ENCODE peak calls at places on chromosomes 3 and 15, in six cellular contexts. One of them, this sample, is unnamed. For H3K4me1, the result is how much of the 10 kb centered on the place peaks cover.

GRCh38 chr3:101935081-101935480 is 85.8 kb downstream of the NFKBIZ start:
- DNase-seq in uterus: no peak
- DNase-seq in heart left ventricle: no peak
- DNase-seq in breast epithelium: no peak
- DNase-seq in IMR-90: no peak
- DNase-seq in CD8-positive, alpha-beta T cell: no peak
- DNase-seq in this sample: no peak

GRCh38 chr3:155428558-155428957 is 135.1 kb upstream of the STRIT1 start:
- DNase-seq in uterus: no peak
- DNase-seq in heart left ventricle: no peak
- DNase-seq in breast epithelium: no peak
- DNase-seq in IMR-90: peak
- DNase-seq in CD8-positive, alpha-beta T cell: no peak
- DNase-seq in this sample: no peak

GRCh38 chr3:135237371-135237770 is 442.3 kb downstream of the EPHB1 start:
- DNase-seq in uterus: no peak
- DNase-seq in heart left ventricle: no peak
- DNase-seq in breast epithelium: no peak
- DNase-seq in IMR-90: no peak
- DNase-seq in CD8-positive, alpha-beta T cell: no peak
- DNase-seq in this sample: no peak

GRCh38 chr3:134974621-134975020 is 179.6 kb downstream of the EPHB1 start:
- DNase-seq in uterus: no peak
- DNase-seq in heart left ventricle: no peak
- DNase-seq in breast epithelium: no peak
- DNase-seq in IMR-90: no peak
- DNase-seq in CD8-positive, alpha-beta T cell: no peak
- DNase-seq in this sample: no peak

GRCh38 chr3:11335056-11335608 is 62.9 kb downstream of the ATG7 start:
- DNase-seq in uterus: no peak
- DNase-seq in heart left ventricle: no peak
- DNase-seq in breast epithelium: no peak
- DNase-seq in IMR-90: peak
- DNase-seq in CD8-positive, alpha-beta T cell: peak
- DNase-seq in this sample: no peak

GRCh38 chr3:142154186-142154585 is 4.8 kb upstream of the TFDP2 start:
- DNase-seq in uterus: no peak
- DNase-seq in heart left ventricle: no peak
- DNase-seq in breast epithelium: no peak
- DNase-seq in IMR-90: no peak
- DNase-seq in CD8-positive, alpha-beta T cell: no peak
- DNase-seq in this sample: no peak

GRCh38 chr3:104673981-104674380 is 692.7 kb upstream of the ALCAM start:
- DNase-seq in uterus: no peak
- DNase-seq in heart left ventricle: no peak
- DNase-seq in breast epithelium: no peak
- DNase-seq in IMR-90: peak
- DNase-seq in CD8-positive, alpha-beta T cell: no peak
- DNase-seq in this sample: no peak

GRCh38 chr3:46979958-46980497 is 562 bp downstream of the NBEAL2 start:
- DNase-seq in uterus: peak
- DNase-seq in heart left ventricle: no peak
- DNase-seq in breast epithelium: no peak
- DNase-seq in IMR-90: no peak
- DNase-seq in CD8-positive, alpha-beta T cell: no peak
- DNase-seq in this sample: no peak

GRCh38 chr3:40309925-40310635 is 573 bp downstream of the EIF1B start:
- DNase-seq in uterus: peak
- DNase-seq in heart left ventricle: peak
- DNase-seq in breast epithelium: peak
- DNase-seq in IMR-90: peak
- DNase-seq in CD8-positive, alpha-beta T cell: peak
- DNase-seq in this sample: peak

GRCh38 chr3:166446986-166447385 is 609.8 kb upstream of the BCHE start:
- DNase-seq in uterus: no peak
- DNase-seq in heart left ventricle: no peak
- DNase-seq in breast epithelium: no peak
- DNase-seq in IMR-90: peak
- DNase-seq in CD8-positive, alpha-beta T cell: no peak
- DNase-seq in this sample: no peak

GRCh38 chr3:134352031-134352671 is 22.1 kb downstream of the AMOTL2 start:
- DNase-seq in uterus: no peak
- DNase-seq in heart left ventricle: peak
- DNase-seq in breast epithelium: peak
- DNase-seq in IMR-90: no peak
- DNase-seq in CD8-positive, alpha-beta T cell: no peak
- DNase-seq in this sample: no peak

GRCh38 chr15:74036271-74037170 is 42.0 kb downstream of the PML start:
- DNase-seq in uterus: peak
- DNase-seq in heart left ventricle: no peak
- DNase-seq in breast epithelium: no peak
- DNase-seq in IMR-90: peak
- DNase-seq in CD8-positive, alpha-beta T cell: no peak
- DNase-seq in this sample: no peak

GRCh38 chr3:57169872-57170623 is 4.9 kb upstream of the IL17RD start:
- DNase-seq in uterus: peak
- DNase-seq in heart left ventricle: peak
- DNase-seq in breast epithelium: peak
- DNase-seq in IMR-90: peak
- DNase-seq in CD8-positive, alpha-beta T cell: peak
- DNase-seq in this sample: peak

GRCh38 chr3:106255870-106256248 is 387.0 kb upstream of the CBLB start:
- DNase-seq in uterus: no peak
- DNase-seq in heart left ventricle: no peak
- DNase-seq in breast epithelium: no peak
- DNase-seq in IMR-90: no peak
- DNase-seq in CD8-positive, alpha-beta T cell: no peak
- DNase-seq in this sample: no peak

GRCh38 chr3:14148041-14148985 is 23.5 kb downstream of the TMEM43 start:
- DNase-seq in uterus: no peak
- DNase-seq in heart left ventricle: no peak
- DNase-seq in breast epithelium: no peak
- DNase-seq in IMR-90: no peak
- DNase-seq in CD8-positive, alpha-beta T cell: peak
- DNase-seq in this sample: peak

GRCh38 chr3:39121626-39122025 is 14.1 kb downstream of the TTC21A start:
- DNase-seq in uterus: no peak
- DNase-seq in heart left ventricle: no peak
- DNase-seq in breast epithelium: no peak
- DNase-seq in IMR-90: no peak
- DNase-seq in CD8-positive, alpha-beta T cell: no peak
- DNase-seq in this sample: no peak

GRCh38 chr3:64977308-64978100 is 289.7 kb upstream of the ADAMTS9 start:
- DNase-seq in uterus: no peak
- DNase-seq in heart left ventricle: no peak
- DNase-seq in breast epithelium: no peak
- DNase-seq in IMR-90: peak
- DNase-seq in CD8-positive, alpha-beta T cell: no peak
- DNase-seq in this sample: no peak

GRCh38 chr3:157045238-157045860 is 114.6 kb downstream of the CCNL1 start:
- DNase-seq in uterus: peak
- DNase-seq in heart left ventricle: no peak
- DNase-seq in breast epithelium: no peak
- DNase-seq in IMR-90: no peak
- DNase-seq in CD8-positive, alpha-beta T cell: no peak
- DNase-seq in this sample: no peak

GRCh38 chr3:150237490-150237889 is 170.6 kb upstream of the TSC22D2 start:
- DNase-seq in uterus: peak
- DNase-seq in heart left ventricle: peak
- DNase-seq in breast epithelium: no peak
- DNase-seq in IMR-90: peak
- DNase-seq in CD8-positive, alpha-beta T cell: no peak
- DNase-seq in this sample: no peak

GRCh38 chr15:52496776-52497470 is 31.8 kb downstream of the MYO5A start:
- DNase-seq in uterus: no peak
- DNase-seq in heart left ventricle: no peak
- DNase-seq in breast epithelium: no peak
- DNase-seq in IMR-90: peak
- DNase-seq in CD8-positive, alpha-beta T cell: no peak
- DNase-seq in this sample: no peak

GRCh38 chr15:85403745-85404144 is 23.3 kb downstream of the AKAP13 start:
- DNase-seq in uterus: no peak
- DNase-seq in heart left ventricle: no peak
- DNase-seq in breast epithelium: no peak
- DNase-seq in IMR-90: peak
- DNase-seq in CD8-positive, alpha-beta T cell: no peak
- DNase-seq in this sample: no peak

GRCh38 chr3:50587806-50588758 is 18.8 kb downstream of the HEMK1 start:
- DNase-seq in uterus: no peak
- DNase-seq in heart left ventricle: no peak
- DNase-seq in breast epithelium: no peak
- DNase-seq in IMR-90: no peak
- DNase-seq in CD8-positive, alpha-beta T cell: peak
- DNase-seq in this sample: no peak

GRCh38 chr3:133763797-133764734 is 17.9 kb downstream of the TF start:
- DNase-seq in uterus: no peak
- DNase-seq in heart left ventricle: no peak
- DNase-seq in breast epithelium: no peak
- DNase-seq in IMR-90: no peak
- DNase-seq in CD8-positive, alpha-beta T cell: no peak
- DNase-seq in this sample: no peak

GRCh38 chr15:72511536-72511935 is 37.4 kb downstream of the ARIH1 start:
- DNase-seq in uterus: no peak
- DNase-seq in heart left ventricle: no peak
- DNase-seq in breast epithelium: no peak
- DNase-seq in IMR-90: no peak
- DNase-seq in CD8-positive, alpha-beta T cell: no peak
- DNase-seq in this sample: no peak

GRCh38 chr15:72507402-72507801 is 33.3 kb downstream of the ARIH1 start:
- DNase-seq in uterus: no peak
- DNase-seq in heart left ventricle: no peak
- DNase-seq in breast epithelium: no peak
- DNase-seq in IMR-90: no peak
- DNase-seq in CD8-positive, alpha-beta T cell: no peak
- DNase-seq in this sample: no peak

GRCh38 chr15:72509484-72509883 is 35.4 kb downstream of the ARIH1 start:
- DNase-seq in uterus: no peak
- DNase-seq in heart left ventricle: no peak
- DNase-seq in breast epithelium: no peak
- DNase-seq in IMR-90: no peak
- DNase-seq in CD8-positive, alpha-beta T cell: no peak
- DNase-seq in this sample: no peak
- H3K4me3 ChIP-seq in uterus: no peak
- H3K4me3 ChIP-seq in heart left ventricle: no peak
- H3K4me3 ChIP-seq in breast epithelium: no peak
- H3K4me3 ChIP-seq in IMR-90: no peak
- H3K4me3 ChIP-seq in CD8-positive, alpha-beta T cell: no peak
- H3K4me3 ChIP-seq in this sample: no peak

GRCh38 chr3:9787714-9788113 is 4.6 kb downstream of the TADA3 start:
- DNase-seq in uterus: no peak
- DNase-seq in heart left ventricle: no peak
- DNase-seq in breast epithelium: no peak
- DNase-seq in IMR-90: peak
- DNase-seq in CD8-positive, alpha-beta T cell: no peak
- DNase-seq in this sample: no peak
- H3K4me1 ChIP-seq in uterus: under half
- H3K4me1 ChIP-seq in heart left ventricle: under half
- H3K4me1 ChIP-seq in breast epithelium: under half
- H3K4me1 ChIP-seq in IMR-90: under half
- H3K4me1 ChIP-seq in CD8-positive, alpha-beta T cell: under half
- H3K4me1 ChIP-seq in this sample: under half

DNA sequence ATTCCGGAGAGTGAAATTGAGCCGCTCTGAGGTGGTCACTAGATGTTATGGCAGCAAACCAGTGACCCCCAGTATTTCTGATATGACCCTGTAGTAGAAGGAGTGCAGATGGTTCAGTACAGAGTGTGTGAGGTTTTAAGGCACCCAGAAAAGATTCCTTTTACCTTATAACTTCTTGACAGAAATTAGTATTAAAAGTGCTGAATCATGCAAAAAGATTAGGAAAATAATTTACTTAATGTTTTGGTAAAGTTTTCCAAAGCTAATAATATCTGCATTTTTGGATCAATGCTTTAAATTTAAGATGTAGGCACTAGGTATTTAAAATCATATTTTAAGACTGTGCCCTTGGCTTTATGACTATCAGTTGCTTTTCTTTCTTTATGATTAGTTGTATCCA is 241.8 kb upstream of the TOPAZ1 start:
- DNase-seq in uterus: no peak
- DNase-seq in heart left ventricle: no peak
- DNase-seq in breast epithelium: no peak
- DNase-seq in IMR-90: no peak
- DNase-seq in CD8-positive, alpha-beta T cell: no peak
- DNase-seq in this sample: no peak
- H3K4me3 ChIP-seq in uterus: no peak
- H3K4me3 ChIP-seq in heart left ventricle: no peak
- H3K4me3 ChIP-seq in breast epithelium: no peak
- H3K4me3 ChIP-seq in IMR-90: no peak
- H3K4me3 ChIP-seq in CD8-positive, alpha-beta T cell: no peak
- H3K4me3 ChIP-seq in this sample: no peak

GRCh38 chr15:90231028-90232017 is 2.4 kb downstream of the CIB1 start:
- DNase-seq in uterus: no peak
- DNase-seq in heart left ventricle: no peak
- DNase-seq in breast epithelium: no peak
- DNase-seq in IMR-90: no peak
- DNase-seq in CD8-positive, alpha-beta T cell: peak
- DNase-seq in this sample: no peak

GRCh38 chr15:90232196-90232595 is 1.5 kb downstream of the CIB1 start:
- DNase-seq in uterus: no peak
- DNase-seq in heart left ventricle: no peak
- DNase-seq in breast epithelium: no peak
- DNase-seq in IMR-90: no peak
- DNase-seq in CD8-positive, alpha-beta T cell: no peak
- DNase-seq in this sample: no peak

GRCh38 chr15:90230071-90230494 is 3.7 kb downstream of the CIB1 start:
- DNase-seq in uterus: no peak
- DNase-seq in heart left ventricle: peak
- DNase-seq in breast epithelium: no peak
- DNase-seq in IMR-90: no peak
- DNase-seq in CD8-positive, alpha-beta T cell: no peak
- DNase-seq in this sample: no peak

GRCh38 chr15:90228960-90229359 is 4.8 kb downstream of the CIB1 start:
- DNase-seq in uterus: no peak
- DNase-seq in heart left ventricle: no peak
- DNase-seq in breast epithelium: no peak
- DNase-seq in IMR-90: no peak
- DNase-seq in CD8-positive, alpha-beta T cell: no peak
- DNase-seq in this sample: no peak

DNA sequence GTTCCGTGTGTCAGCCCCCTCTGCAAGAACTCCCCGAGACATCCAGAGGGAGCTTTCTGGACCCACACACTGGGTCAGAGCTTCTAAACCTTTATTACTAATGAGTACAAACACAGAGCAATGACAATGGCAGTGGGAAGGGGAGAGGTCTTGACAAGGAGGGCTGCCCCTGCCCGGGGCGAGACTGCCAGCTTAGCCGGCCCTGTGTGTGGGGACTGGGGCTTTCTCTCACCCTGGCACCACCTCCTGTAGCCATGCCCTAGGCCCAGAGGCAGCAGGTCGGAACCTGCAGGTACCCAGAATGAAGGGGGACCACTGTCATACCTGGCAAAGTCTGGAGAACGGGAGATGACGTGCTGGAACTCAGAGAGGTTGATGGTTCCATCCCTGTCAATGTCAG is 3.1 kb downstream of the CIB1 start:
- DNase-seq in uterus: no peak
- DNase-seq in heart left ventricle: no peak
- DNase-seq in breast epithelium: no peak
- DNase-seq in IMR-90: no peak
- DNase-seq in CD8-positive, alpha-beta T cell: no peak
- DNase-seq in this sample: no peak
- H3K4me1 ChIP-seq in uterus: under half
- H3K4me1 ChIP-seq in heart left ventricle: under half
- H3K4me1 ChIP-seq in breast epithelium: under half
- H3K4me1 ChIP-seq in IMR-90: under half
- H3K4me1 ChIP-seq in CD8-positive, alpha-beta T cell: under half
- H3K4me1 ChIP-seq in this sample: under half